ENCODE peak calls at places on chromosomes 13 and 19, in four cellular contexts. One of them, this sample, is unnamed.

GRCh38 chr19:18014197-18014596 is 6.2 kb downstream of the ARRDC2 start:
- DNase-seq in adrenal gland: no peak
- DNase-seq in ovary: no peak
- DNase-seq in Peyer's patch: no peak
- DNase-seq in this sample: no peak

GRCh38 chr13:36362251-36362650 is 16.1 kb upstream of the SPART start:
- DNase-seq in adrenal gland: no peak
- DNase-seq in ovary: no peak
- DNase-seq in Peyer's patch: no peak
- DNase-seq in this sample: no peak

GRCh38 chr13:113864303-113864890 is 521 bp upstream of the GAS6 start:
- DNase-seq in adrenal gland: no peak
- DNase-seq in ovary: no peak
- DNase-seq in Peyer's patch: no peak
- DNase-seq in this sample: peak; percentile 25

GRCh38 chr19:5339470-5339949 is 1.1 kb downstream of the PTPRS start:
- DNase-seq in adrenal gland: no peak
- DNase-seq in ovary: no peak
- DNase-seq in Peyer's patch: no peak
- DNase-seq in this sample: no peak

GRCh38 chr13:111168116-111168515 is 53.0 kb downstream of the ARHGEF7 start:
- DNase-seq in adrenal gland: no peak
- DNase-seq in ovary: no peak
- DNase-seq in Peyer's patch: no peak
- DNase-seq in this sample: no peak

GRCh38 chr19:38319421-38320258 is at the start of gene KCNK6:
- DNase-seq in adrenal gland: peak; percentile 37
- DNase-seq in ovary: peak; percentile 63
- DNase-seq in Peyer's patch: peak; percentile 82
- DNase-seq in this sample: peak; percentile 59

GRCh38 chr19:310141-310651 is 19.0 kb upstream of the PLPP2 start:
- DNase-seq in adrenal gland: no peak
- DNase-seq in ovary: no peak
- DNase-seq in Peyer's patch: peak; percentile 88
- DNase-seq in this sample: no peak

GRCh38 chr19:48713041-48713863 is 6.3 kb downstream of the MAMSTR start:
- DNase-seq in adrenal gland: no peak
- DNase-seq in ovary: peak; percentile 54
- DNase-seq in Peyer's patch: no peak
- DNase-seq in this sample: no peak

GRCh38 chr13:65236841-65237418 is 1993.2 kb downstream of the PCDH9 start:
- DNase-seq in adrenal gland: no peak
- DNase-seq in ovary: no peak
- DNase-seq in Peyer's patch: no peak
- DNase-seq in this sample: no peak

GRCh38 chr19:4794971-4795370 is 3.4 kb downstream of the FEM1A start:
- DNase-seq in adrenal gland: no peak
- DNase-seq in ovary: no peak
- DNase-seq in Peyer's patch: no peak
- DNase-seq in this sample: no peak

GRCh38 chr19:57757941-57758340 is 11.3 kb downstream of the ZNF776 start:
- DNase-seq in adrenal gland: no peak
- DNase-seq in ovary: no peak
- DNase-seq in Peyer's patch: no peak
- DNase-seq in this sample: no peak

GRCh38 chr13:25973576-25973975 is 78.2 kb downstream of the SHISA2 start:
- DNase-seq in adrenal gland: no peak
- DNase-seq in ovary: no peak
- DNase-seq in Peyer's patch: no peak
- DNase-seq in this sample: no peak

GRCh38 chr19:27672309-27673047 is 1540.5 kb downstream of the UQCRFS1 start:
- DNase-seq in adrenal gland: no peak
- DNase-seq in ovary: no peak
- DNase-seq in Peyer's patch: no peak
- DNase-seq in this sample: no peak

GRCh38 chr19:35592226-35592625 is 6.3 kb downstream of the PMIS2 start:
- DNase-seq in adrenal gland: peak; percentile 49
- DNase-seq in ovary: no peak
- DNase-seq in Peyer's patch: no peak
- DNase-seq in this sample: no peak

GRCh38 chr19:18684642-18684993 is 1.1 kb downstream of the CRTC1 start:
- DNase-seq in adrenal gland: no peak
- DNase-seq in ovary: no peak
- DNase-seq in Peyer's patch: no peak
- DNase-seq in this sample: no peak

GRCh38 chr13:97255515-97255999 is 33.4 kb downstream of the MBNL2 start:
- DNase-seq in adrenal gland: no peak
- DNase-seq in ovary: no peak
- DNase-seq in Peyer's patch: no peak
- DNase-seq in this sample: no peak

GRCh38 chr13:26062853-26063444 is 11.1 kb upstream of the SHISA2 start:
- DNase-seq in adrenal gland: peak; percentile 32
- DNase-seq in ovary: no peak
- DNase-seq in Peyer's patch: no peak
- DNase-seq in this sample: no peak

GRCh38 chr13:41658057-41658642 is 200.8 kb downstream of the RGCC start:
- DNase-seq in adrenal gland: no peak
- DNase-seq in ovary: no peak
- DNase-seq in Peyer's patch: no peak
- DNase-seq in this sample: no peak

GRCh38 chr19:37304190-37304883 is 66.6 kb upstream of the ZNF527 start:
- DNase-seq in adrenal gland: peak; percentile 32
- DNase-seq in ovary: no peak
- DNase-seq in Peyer's patch: no peak
- DNase-seq in this sample: peak; percentile 49

GRCh38 chr19:1461862-1462261 is 11.9 kb downstream of the APC2 start:
- DNase-seq in adrenal gland: no peak
- DNase-seq in ovary: no peak
- DNase-seq in Peyer's patch: no peak
- DNase-seq in this sample: no peak

GRCh38 chr19:17775245-17775927 is 19.6 kb upstream of the B3GNT3 start:
- DNase-seq in adrenal gland: peak; percentile 32
- DNase-seq in ovary: no peak
- DNase-seq in Peyer's patch: no peak
- DNase-seq in this sample: no peak

GRCh38 chr19:9295411-9295849 is 14.2 kb downstream of the ZNF699 start:
- DNase-seq in adrenal gland: no peak
- DNase-seq in ovary: no peak
- DNase-seq in Peyer's patch: no peak
- DNase-seq in this sample: no peak
- H3K9me3 ChIP-seq in adrenal gland: peaks cover 94% of the 10 kb centered on the region
- H3K9me3 ChIP-seq in ovary: peaks cover 18% of the 10 kb centered on the region
- H3K9me3 ChIP-seq in Peyer's patch: peaks cover 47% of the 10 kb centered on the region
- H3K9me3 ChIP-seq in this sample: peaks cover 90% of the 10 kb centered on the region

GRCh38 chr13:52006491-52007245 is 4.6 kb downstream of the ATP7B start:
- DNase-seq in adrenal gland: no peak
- DNase-seq in ovary: no peak
- DNase-seq in Peyer's patch: no peak
- DNase-seq in this sample: no peak

GRCh38 chr13:52009985-52010384 is 1.3 kb downstream of the ATP7B start:
- DNase-seq in adrenal gland: no peak
- DNase-seq in ovary: no peak
- DNase-seq in Peyer's patch: no peak
- DNase-seq in this sample: no peak

GRCh38 chr13:52011690-52012511 is at the start of gene ALG11:
- DNase-seq in adrenal gland: peak; percentile 99
- DNase-seq in ovary: peak; percentile 99
- DNase-seq in Peyer's patch: peak; percentile 100
- DNase-seq in this sample: peak; percentile 100

GRCh38 chr13:52012512-52012836 is 276 bp downstream of the ALG11 start:
- DNase-seq in adrenal gland: no peak
- DNase-seq in ovary: no peak
- DNase-seq in Peyer's patch: no peak
- DNase-seq in this sample: no peak

GRCh38 chr13:52010890-52011689 is at the start of gene ATP7B:
- DNase-seq in adrenal gland: peak; percentile 24
- DNase-seq in ovary: no peak
- DNase-seq in Peyer's patch: no peak
- DNase-seq in this sample: peak; percentile 24
- TF ChIP-seq POLR2A in adrenal gland: no peak
- TF ChIP-seq POLR2A in ovary: no peak
- TF ChIP-seq POLR2A in Peyer's patch: no peak
- TF ChIP-seq POLR2A in this sample: no peak

DNA sequence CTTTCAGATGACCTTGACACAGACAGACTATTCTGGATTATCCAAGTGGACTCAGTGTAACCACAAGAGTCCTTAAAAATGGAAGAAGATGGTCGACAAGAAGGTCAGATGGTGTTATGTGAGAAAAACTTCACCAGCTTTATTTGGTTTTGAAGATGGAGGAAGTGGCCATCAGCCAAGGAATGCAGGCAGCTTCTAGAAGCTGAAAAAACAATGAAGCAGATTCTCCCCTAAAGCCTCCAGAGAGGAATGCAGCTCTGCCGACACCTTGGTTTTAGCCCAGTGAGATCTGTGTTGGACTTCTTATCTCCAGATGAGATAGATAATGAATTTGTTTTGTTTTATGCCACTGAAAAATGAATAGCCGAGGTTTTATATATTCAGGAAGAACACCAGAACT is 501.5 kb downstream of the DCT start:
- DNase-seq in adrenal gland: no peak
- DNase-seq in ovary: no peak
- DNase-seq in Peyer's patch: no peak
- DNase-seq in this sample: no peak
- H3K4me1 ChIP-seq in adrenal gland: no peaks in the 10 kb centered on the region
- H3K4me1 ChIP-seq in ovary: no peaks in the 10 kb centered on the region
- H3K4me1 ChIP-seq in Peyer's patch: no peaks in the 10 kb centered on the region
- H3K4me1 ChIP-seq in this sample: no peaks in the 10 kb centered on the region

GRCh38 chr19:15732388-15732787 is 4.6 kb downstream of the OR10H2 start:
- DNase-seq in adrenal gland: no peak
- DNase-seq in ovary: no peak
- DNase-seq in Peyer's patch: no peak
- DNase-seq in this sample: no peak
- H3K9me3 ChIP-seq in adrenal gland: no peaks in the 10 kb centered on the region
- H3K9me3 ChIP-seq in ovary: no peaks in the 10 kb centered on the region
- H3K9me3 ChIP-seq in Peyer's patch: no peaks in the 10 kb centered on the region
- H3K9me3 ChIP-seq in this sample: no peaks in the 10 kb centered on the region

GRCh38 chr19:3098515-3099346 is 4.6 kb downstream of the GNA11 start:
- DNase-seq in adrenal gland: peak; percentile 87
- DNase-seq in ovary: peak; percentile 57
- DNase-seq in Peyer's patch: peak; percentile 80
- DNase-seq in this sample: no peak
- TF ChIP-seq POLR2A in adrenal gland: peak; percentile 6
- TF ChIP-seq POLR2A in ovary: no peak
- TF ChIP-seq POLR2A in Peyer's patch: no peak
- TF ChIP-seq POLR2A in this sample: no peak

GRCh38 chr19:41219924-41220567 is 1.0 kb downstream of the AXL start:
- DNase-seq in adrenal gland: peak; percentile 49
- DNase-seq in ovary: peak; percentile 58
- DNase-seq in Peyer's patch: no peak
- DNase-seq in this sample: peak; percentile 62

GRCh38 chr19:41218615-41219507 is at the start of gene AXL:
- DNase-seq in adrenal gland: peak; percentile 90
- DNase-seq in ovary: peak; percentile 84
- DNase-seq in Peyer's patch: peak; percentile 61
- DNase-seq in this sample: peak; percentile 84

GRCh38 chr19:41222240-41222639 is 3.2 kb downstream of the AXL start:
- DNase-seq in adrenal gland: no peak
- DNase-seq in ovary: no peak
- DNase-seq in Peyer's patch: no peak
- DNase-seq in this sample: no peak

GRCh38 chr19:41223431-41224234 is 4.6 kb downstream of the AXL start:
- DNase-seq in adrenal gland: peak; percentile 83
- DNase-seq in ovary: no peak
- DNase-seq in Peyer's patch: no peak
- DNase-seq in this sample: no peak

DNA sequence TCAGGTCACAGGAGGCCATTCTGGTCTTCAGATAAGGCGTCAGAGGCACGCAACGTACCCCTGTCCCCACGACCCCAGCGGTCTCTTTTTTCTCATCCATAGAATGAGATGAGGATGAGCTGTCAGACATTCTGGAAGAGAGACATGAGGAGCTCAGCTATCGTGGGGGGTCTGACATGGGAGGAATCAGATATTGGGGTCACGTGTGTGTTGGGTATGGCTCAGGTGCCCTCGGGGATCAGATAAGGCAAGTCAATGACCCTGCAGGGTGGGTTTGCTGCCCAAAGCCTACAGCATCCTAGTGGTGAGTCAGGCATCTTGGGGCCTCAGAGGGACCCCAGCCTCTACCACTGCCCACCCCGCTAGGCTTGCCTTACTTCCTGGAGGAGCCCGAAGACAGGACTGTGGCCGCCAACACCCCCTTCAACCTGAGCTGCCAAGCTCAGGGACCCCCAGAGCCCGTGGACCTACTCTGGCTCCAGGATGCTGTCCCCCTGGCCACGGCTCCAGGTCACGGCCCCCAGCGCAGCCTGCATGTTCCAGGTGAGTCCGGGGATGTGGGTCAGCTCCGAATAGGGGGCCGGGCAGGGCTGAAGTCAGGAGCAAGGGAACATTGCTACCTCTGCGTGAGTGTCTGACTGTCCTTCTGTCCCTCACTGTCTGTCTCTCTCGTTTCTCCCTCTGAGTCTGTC is 2.6 kb downstream of the AXL start:
- DNase-seq in adrenal gland: no peak
- DNase-seq in ovary: no peak
- DNase-seq in Peyer's patch: no peak
- DNase-seq in this sample: no peak
- H3K4me1 ChIP-seq in adrenal gland: peaks cover 43% of the 10 kb centered on the region
- H3K4me1 ChIP-seq in ovary: peaks cover 8% of the 10 kb centered on the region
- H3K4me1 ChIP-seq in Peyer's patch: peaks cover 7% of the 10 kb centered on the region
- H3K4me1 ChIP-seq in this sample: no peaks in the 10 kb centered on the region

DNA sequence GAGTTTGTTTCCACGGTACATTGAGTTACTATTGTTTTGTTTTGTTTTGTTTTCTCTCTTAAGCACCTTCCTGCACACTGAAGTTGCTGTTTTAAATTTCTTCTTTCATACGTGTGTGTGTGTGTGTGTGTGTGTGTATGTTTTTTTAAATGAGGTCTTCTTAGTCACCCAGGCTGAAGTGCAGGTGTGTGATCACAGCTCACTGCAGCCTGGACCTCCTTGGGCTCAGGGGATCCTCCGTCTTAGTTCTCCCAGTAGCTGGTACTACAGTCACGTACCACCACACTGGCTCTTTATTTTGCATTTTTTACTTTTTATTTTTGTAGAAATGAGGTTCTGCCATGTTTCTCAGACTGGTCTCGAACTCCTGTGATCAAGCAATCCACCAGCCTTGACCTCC is 20.8 kb upstream of the ZNF429 start:
- DNase-seq in adrenal gland: no peak
- DNase-seq in ovary: no peak
- DNase-seq in Peyer's patch: no peak
- DNase-seq in this sample: no peak
- H3K9me3 ChIP-seq in adrenal gland: no peaks in the 10 kb centered on the region
- H3K9me3 ChIP-seq in ovary: no peaks in the 10 kb centered on the region
- H3K9me3 ChIP-seq in Peyer's patch: no peaks in the 10 kb centered on the region
- H3K9me3 ChIP-seq in this sample: no peaks in the 10 kb centered on the region